ENCODE peak calls at places on chromosomes 16 and 17, in six cellular contexts. P is H1; T is HEK293T; E is iPS-NIHi11; B is HFFc6; A is stimulated activated CD4-positive, alpha-beta T cell treated with anti-CD3 and anti-CD28 coated beads, Interleukin-2, amount 100 ng/mL, for 24 hours. X is an unnamed sample.

GRCh38 chr17:80106176-80106575 is 4.8 kb downstream of the GAA start:
- DNase-seq in P (no peak), T (no peak), E (no peak), B (no peak), A (no peak), X (no peak)

GRCh38 chr17:66980896-66981295 is 16.4 kb downstream of the CACNG4 start:
- DNase-seq in P (no peak), T (no peak), E (no peak), B (no peak), A (no peak), X (no peak)

GRCh38 chr16:74577882-74578366 is 29.0 kb downstream of the GLG1 start:
- DNase-seq in P (no peak), T (no peak), E (no peak), B (peak; percentile 77), A (no peak), X (peak; percentile 74)

GRCh38 chr17:83189673-83190385 is 110.4 kb downstream of the METRNL start:
- DNase-seq in P (peak; percentile 14), T (no peak), E (no peak), B (peak; percentile 49), A (no peak), X (peak; percentile 91)

GRCh38 chr16:445566-445965 is 20.1 kb downstream of the RAB11FIP3 start:
- DNase-seq in P (no peak), T (no peak), E (no peak), B (no peak), A (no peak), X (no peak)

GRCh38 chr17:29251969-29252866 is 5.6 kb downstream of the CRYBA1 start:
- DNase-seq in P (no peak), T (peak; percentile 12), E (peak; percentile 58), B (peak; percentile 48), A (no peak), X (peak; percentile 53)

GRCh38 chr17:42608692-42609181 is 437 bp downstream of the RETREG3 start:
- DNase-seq in P (no peak), T (no peak), E (no peak), B (no peak), A (no peak), X (peak; percentile 12)

GRCh38 chr17:50884354-50885311 is 18.5 kb upstream of the TOB1 start:
- DNase-seq in P (no peak), T (no peak), E (no peak), B (no peak), A (no peak), X (no peak)

GRCh38 chr17:73348824-73349095 is 37.0 kb upstream of the CDC42EP4 start:
- DNase-seq in P (no peak), T (no peak), E (no peak), B (no peak), A (no peak), X (no peak)

GRCh38 chr17:17252149-17252810 is 15.3 kb upstream of the FLCN start:
- DNase-seq in P (no peak), T (no peak), E (no peak), B (no peak), A (no peak), X (no peak)

GRCh38 chr16:28838558-28838918 is 7.6 kb downstream of the TUFM start:
- DNase-seq in P (no peak), T (no peak), E (no peak), B (no peak), A (no peak), X (no peak)

GRCh38 chr16:11401161-11402050 is 56.1 kb downstream of the RMI2 start:
- DNase-seq in P (no peak), T (no peak), E (no peak), B (no peak), A (no peak), X (no peak)

GRCh38 chr16:11470676-11471415 is 115.9 kb downstream of the LITAF start:
- DNase-seq in P (no peak), T (no peak), E (no peak), B (peak; percentile 8), A (no peak), X (no peak)

GRCh38 chr16:15701975-15702970 is 52.2 kb downstream of the NDE1 start:
- DNase-seq in P (no peak), T (no peak), E (no peak), B (peak; percentile 50), A (no peak), X (peak; percentile 63)